ENCODE peak calls at places on chromosomes 5 and 9, in five cellular contexts. S, J, H, U and L are unnamed samples.

GRCh38 chr9:115216873-115217272 is 98.9 kb upstream of the TNC start:
- DNase-seq in H (no peak), U (no peak), J (no peak), S (no peak), L (no peak)

GRCh38 chr5:127697894-127698600 is 5.1 kb upstream of the CCDC192 start:
- DNase-seq in U (no peak), S (peak), H (no peak), J (no peak), L (no peak)

GRCh38 chr9:135085830-135086546 is 1.5 kb upstream of the OLFM1 start:
- DNase-seq in J (no peak), S (peak), U (peak), H (peak), L (peak)

GRCh38 chr5:175025046-175025445 is 300.7 kb downstream of the MSX2 start:
- DNase-seq in U (no peak), S (no peak), J (no peak), H (no peak), L (no peak)

GRCh38 chr9:4640027-4640426 is 22.1 kb upstream of the PLPP6 start:
- DNase-seq in S (peak), U (no peak), J (no peak), H (peak), L (peak)

GRCh38 chr5:73312146-73312871 is 136.3 kb downstream of the FOXD1 start:
- DNase-seq in S (no peak), U (no peak), H (no peak), J (no peak), L (no peak)

GRCh38 chr5:133897431-133897830 is 71.0 kb downstream of the C5orf15 start:
- DNase-seq in J (no peak), S (no peak), H (no peak), U (no peak), L (no peak)

GRCh38 chr5:73644385-73644963 is 18.5 kb downstream of the ARHGEF28 start:
- DNase-seq in U (no peak), J (no peak), S (no peak), H (no peak), L (no peak)

GRCh38 chr5:44332360-44332971 is 56.8 kb downstream of the FGF10 start:
- DNase-seq in J (no peak), S (peak), H (peak), U (no peak), L (peak)

GRCh38 chr5:135208555-135209494 is 174.8 kb upstream of the PITX1 start:
- DNase-seq in U (no peak), H (peak), J (no peak), S (peak), L (no peak)

GRCh38 chr9:95189230-95190098 is 128.0 kb downstream of the FANCC start:
- DNase-seq in J (no peak), S (no peak), H (peak), U (no peak), L (no peak)

GRCh38 chr5:39934830-39935229 is 510.1 kb upstream of the DAB2 start:
- DNase-seq in S (no peak), H (no peak), J (no peak), U (no peak), L (no peak)

GRCh38 chr9:99307846-99308245 is 85.8 kb downstream of the SEC61B start:
- DNase-seq in H (no peak), S (no peak), J (no peak), U (no peak), L (no peak)

GRCh38 chr5:102561894-102562760 is 63.3 kb upstream of the SLCO6A1 start:
- DNase-seq in H (peak), J (no peak), S (peak), U (peak), L (no peak)
- TF ChIP-seq JUND in H (no peak), J (no peak), S (no peak), U (no peak), L (no peak)

DNA sequence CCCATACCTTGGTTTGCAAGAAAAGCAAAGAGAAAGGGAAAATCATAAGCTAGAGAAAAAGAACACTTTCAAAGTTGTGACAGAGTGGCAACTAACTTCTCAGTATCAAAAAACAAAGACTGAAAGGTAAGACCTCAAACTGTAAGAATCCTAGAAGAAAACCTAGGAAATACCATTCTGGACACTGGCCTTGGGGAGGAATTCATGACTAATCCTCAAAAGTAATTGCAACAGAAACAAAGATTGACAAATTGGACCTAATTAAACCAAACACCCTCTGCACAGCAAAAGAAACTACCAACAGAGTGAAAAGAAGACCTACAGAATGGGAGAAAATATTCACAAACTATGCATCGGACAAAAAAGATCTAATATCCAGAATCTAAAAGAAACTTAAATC is 79.2 kb downstream of the FEM1C start:
- DNase-seq in H (no peak), S (no peak), U (no peak), J (no peak), L (no peak)
- TF ChIP-seq JUND in H (no peak), S (no peak), U (no peak), J (no peak), L (no peak)

GRCh38 chr5:173645437-173645807 is 29.0 kb upstream of the BOD1 start:
- DNase-seq in S (no peak), J (no peak), U (peak), H (peak), L (no peak)

GRCh38 chr5:173642895-173643481 is 26.5 kb upstream of the BOD1 start:
- DNase-seq in U (no peak), H (no peak), J (no peak), S (no peak), L (no peak)

GRCh38 chr5:173642191-173642816 is 25.9 kb upstream of the BOD1 start:
- DNase-seq in J (no peak), S (no peak), H (no peak), U (no peak), L (peak)

GRCh38 chr5:173644700-173645436 is 28.4 kb upstream of the BOD1 start:
- DNase-seq in H (no peak), J (no peak), U (no peak), S (no peak), L (no peak)

GRCh38 chr5:173643964-173644363 is 27.5 kb upstream of the BOD1 start:
- DNase-seq in U (no peak), H (no peak), J (peak), S (no peak), L (no peak)
- TF ChIP-seq JUND in U (no peak), H (no peak), J (no peak), S (no peak), L (no peak)

GRCh38 chr5:180613188-180613587 is 21.9 kb upstream of the SCGB3A1 start:
- DNase-seq in U (no peak), S (no peak), H (no peak), J (no peak), L (no peak)

GRCh38 chr5:180609386-180609785 is 18.1 kb upstream of the SCGB3A1 start:
- DNase-seq in S (no peak), U (no peak), H (no peak), J (no peak), L (peak)

GRCh38 chr5:180609817-180610550 is 18.7 kb upstream of the SCGB3A1 start:
- DNase-seq in J (no peak), H (no peak), U (no peak), S (no peak), L (no peak)

GRCh38 chr5:180612683-180613082 is 21.4 kb upstream of the SCGB3A1 start:
- DNase-seq in U (no peak), S (no peak), H (no peak), J (no peak), L (no peak)

DNA sequence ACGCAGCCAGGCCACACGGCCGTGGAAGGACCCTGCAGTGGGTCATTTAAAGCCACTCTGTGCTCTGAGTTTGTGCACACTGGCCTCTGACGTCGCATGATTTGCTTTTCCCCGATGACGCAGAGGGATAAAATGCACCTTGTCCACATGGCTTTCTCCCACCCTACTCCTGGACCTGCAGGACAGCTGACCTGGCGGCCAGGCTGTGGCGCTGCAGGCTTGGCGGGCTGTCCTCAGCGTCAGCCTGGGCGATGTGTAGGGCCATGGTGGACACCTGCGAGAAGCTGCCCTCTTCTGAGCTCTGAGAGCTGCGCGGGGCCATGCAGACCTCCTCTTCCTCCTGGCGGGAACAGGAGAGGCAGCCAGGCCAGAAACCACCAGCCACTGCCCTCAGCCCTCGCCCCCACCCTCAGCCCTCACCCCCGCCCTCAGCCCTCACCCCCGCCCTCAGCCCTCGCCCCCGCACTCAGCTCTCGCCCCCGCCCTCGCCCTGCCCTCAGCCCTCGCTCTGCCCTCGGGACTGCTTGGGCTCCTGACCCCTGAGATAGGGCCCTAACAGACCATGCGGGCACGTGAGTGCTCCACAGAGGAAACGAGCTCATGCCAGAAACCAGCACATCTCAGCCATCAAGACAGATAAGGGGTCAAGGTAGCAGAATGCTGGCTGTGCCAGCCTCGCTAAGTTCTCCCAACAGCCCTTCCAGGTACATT is 20.0 kb upstream of the SCGB3A1 start:
- DNase-seq in H (peak), S (no peak), J (no peak), U (no peak), L (no peak)
- TF ChIP-seq JUND in H (no peak), S (no peak), J (no peak), U (no peak), L (no peak)

GRCh38 chr9:132804576-132805295 is 73.3 kb downstream of the AK8 start:
- DNase-seq in J (no peak), H (no peak), U (no peak), S (no peak), L (no peak)

GRCh38 chr9:132801659-132802058 is 76.4 kb downstream of the AK8 start:
- DNase-seq in U (no peak), J (no peak), H (no peak), S (no peak), L (no peak)

GRCh38 chr9:132798817-132799790 is 79.0 kb downstream of the AK8 start:
- DNase-seq in S (no peak), J (no peak), H (peak), U (no peak), L (no peak)

GRCh38 chr9:132800038-132800648 is 77.9 kb downstream of the AK8 start:
- DNase-seq in U (peak), S (peak), J (no peak), H (peak), L (peak)

DNA sequence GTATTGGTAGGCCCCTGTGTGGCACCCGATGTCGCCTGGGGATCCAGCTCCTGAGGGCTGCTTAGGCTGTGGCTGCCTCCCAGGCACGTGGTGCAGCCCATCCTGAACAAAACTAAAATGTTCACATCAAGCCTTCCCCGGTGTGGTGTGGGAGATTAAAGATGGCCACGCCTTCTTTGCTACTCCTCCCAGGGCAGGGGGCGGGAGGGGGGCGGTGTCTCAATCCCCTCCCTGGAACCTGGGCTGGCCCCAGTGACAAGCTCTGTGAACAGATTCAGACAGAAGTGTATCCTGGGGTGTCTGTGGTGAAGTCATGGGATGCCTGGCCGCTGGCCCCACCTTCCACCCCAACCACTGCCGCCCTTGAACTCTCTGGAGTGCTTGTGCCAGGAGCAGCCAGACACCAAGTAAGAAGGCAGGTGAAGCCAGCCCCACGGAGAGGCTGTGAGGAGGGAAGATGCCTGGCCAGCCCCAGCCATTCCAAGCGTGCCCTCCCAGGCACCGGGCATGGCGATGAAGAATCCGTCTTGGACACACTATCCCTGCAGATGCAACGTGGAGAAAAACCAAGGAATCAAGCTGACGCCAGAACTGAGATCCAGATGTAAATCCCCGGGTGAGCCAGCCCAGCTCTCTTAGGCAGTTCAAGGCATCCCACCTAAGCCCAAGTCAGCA is 75.8 kb downstream of the AK8 start:
- DNase-seq in J (no peak), H (no peak), U (no peak), S (no peak), L (no peak)
- TF ChIP-seq JUND in J (no peak), H (no peak), U (no peak), S (no peak), L (no peak)